ENCODE peak calls at places on chromosome 20, in six cellular contexts. L is AG10803, G is GM12865, E is H1, U is fibroblast of the aortic adventitia, Y is cardiac muscle cell. R is an unnamed sample.

GRCh38 chr20:33687370-33687915 is 1.3 kb upstream of the E2F1 start:
- DNase-seq in L (no peak), G (no peak), E (no peak), U (peak), Y (peak), R (peak)

GRCh38 chr20:36544134-36545018 is 3.1 kb downstream of the MYL9 start:
- DNase-seq in L (peak), G (no peak), E (no peak), U (peak), Y (peak), R (peak)

GRCh38 chr20:7147220-7147601 is 379.7 kb downstream of the BMP2 start:
- DNase-seq in L (no peak), G (no peak), E (no peak), U (no peak), Y (no peak), R (no peak)

GRCh38 chr20:37980876-37981275 is 52.4 kb downstream of the TTI1 start:
- DNase-seq in L (no peak), G (no peak), E (no peak), U (no peak), Y (no peak), R (no peak)

GRCh38 chr20:62066339-62066982 is 780 bp upstream of the TAF4 start:
- DNase-seq in L (peak), G (peak), E (peak), U (peak), Y (peak), R (no peak)

GRCh38 chr20:5657190-5657872 is 92.9 kb upstream of the SHLD1 start:
- DNase-seq in L (peak), G (no peak), E (no peak), U (peak), Y (peak), R (peak)

GRCh38 chr20:665276-665675 is 10.3 kb downstream of the SCRT2 start:
- DNase-seq in L (no peak), G (no peak), E (no peak), U (no peak), Y (no peak), R (no peak)

GRCh38 chr20:39066464-39066863 is 104.3 kb downstream of the DHX35 start:
- DNase-seq in L (no peak), G (no peak), E (peak), U (no peak), Y (no peak), R (no peak)

GRCh38 chr20:51384854-51385253 is 157.7 kb downstream of the NFATC2 start:
- DNase-seq in L (no peak), G (no peak), E (no peak), U (no peak), Y (no peak), R (no peak)

GRCh38 chr20:36881888-36882287 is 6.0 kb downstream of the TLDC2 start:
- DNase-seq in L (no peak), G (no peak), E (no peak), U (no peak), Y (no peak), R (peak)

GRCh38 chr20:11852801-11853200 is 64.9 kb upstream of the BTBD3 start:
- DNase-seq in L (peak), G (no peak), E (no peak), U (peak), Y (peak), R (peak)

GRCh38 chr20:610130-611046 is at the start of gene TCF15:
- DNase-seq in L (no peak), G (no peak), E (no peak), U (no peak), Y (peak), R (peak)

GRCh38 chr20:14562976-14563375 is 225.6 kb upstream of the FLRT3 start:
- DNase-seq in L (no peak), G (no peak), E (no peak), U (no peak), Y (no peak), R (no peak)

GRCh38 chr20:45405566-45406259 is 2.4 kb upstream of the DBNDD2 start:
- DNase-seq in L (no peak), G (no peak), E (no peak), U (peak), Y (no peak), R (no peak)

GRCh38 chr20:19026901-19027644 is 185.4 kb upstream of the SLC24A3 start:
- DNase-seq in L (no peak), G (no peak), E (no peak), U (no peak), Y (no peak), R (no peak)

GRCh38 chr20:33933469-33933909 is 60.2 kb upstream of the RALY start:
- DNase-seq in L (peak), G (peak), E (peak), U (peak), Y (peak), R (peak)

GRCh38 chr20:45358282-45359068 is 4.5 kb upstream of the SYS1 start:
- DNase-seq in L (peak), G (no peak), E (no peak), U (peak), Y (peak), R (peak)

GRCh38 chr20:56433880-56434255 is 21.8 kb downstream of the CASS4 start:
- DNase-seq in L (peak), G (no peak), E (no peak), U (peak), Y (peak), R (peak)

GRCh38 chr20:51768759-51769517 is 748 bp upstream of the ATP9A start:
- DNase-seq in L (no peak), G (no peak), E (no peak), U (no peak), Y (peak), R (no peak)

GRCh38 chr20:5658897-5659296 is 91.3 kb upstream of the SHLD1 start:
- DNase-seq in L (peak), G (peak), E (no peak), U (peak), Y (peak), R (peak)

GRCh38 chr20:3084283-3084985 is at the start of gene AVP:
- DNase-seq in L (no peak), G (no peak), E (no peak), U (no peak), Y (no peak), R (no peak)

GRCh38 chr20:47950557-47951283 is 165.4 kb upstream of the SULF2 start:
- DNase-seq in L (no peak), G (no peak), E (no peak), U (no peak), Y (no peak), R (peak)

DNA sequence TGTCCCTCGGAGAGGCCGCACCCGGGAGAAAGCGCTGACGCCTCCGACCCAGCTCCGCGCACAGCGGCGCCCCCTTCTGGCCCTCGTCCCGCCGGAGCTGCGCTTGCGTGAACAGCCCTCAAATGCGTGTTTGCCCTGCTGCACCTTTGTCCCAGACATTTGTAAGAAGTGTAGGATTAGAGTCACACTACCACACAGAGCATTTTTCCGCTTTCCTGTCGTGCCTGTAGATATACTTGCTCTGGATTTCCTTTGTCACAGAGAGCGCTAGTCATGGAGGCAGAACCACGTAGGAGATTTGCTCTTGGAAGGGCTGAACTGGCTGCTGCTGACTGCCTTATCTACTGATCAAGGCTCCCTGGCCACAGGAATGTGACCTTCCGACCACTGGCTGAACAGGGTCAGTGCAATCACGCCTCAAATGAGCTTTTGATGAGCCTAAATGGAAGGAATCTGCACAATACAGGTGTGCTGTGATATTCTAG is 62.3 kb downstream of the PAX1 start:
- DNase-seq in L (no peak), G (no peak), E (peak), U (no peak), Y (no peak), R (no peak)
- TF ChIP-seq CTCF in L (no peak), G (peak), E (peak), U (no peak), Y (no peak), R (peak)

DNA sequence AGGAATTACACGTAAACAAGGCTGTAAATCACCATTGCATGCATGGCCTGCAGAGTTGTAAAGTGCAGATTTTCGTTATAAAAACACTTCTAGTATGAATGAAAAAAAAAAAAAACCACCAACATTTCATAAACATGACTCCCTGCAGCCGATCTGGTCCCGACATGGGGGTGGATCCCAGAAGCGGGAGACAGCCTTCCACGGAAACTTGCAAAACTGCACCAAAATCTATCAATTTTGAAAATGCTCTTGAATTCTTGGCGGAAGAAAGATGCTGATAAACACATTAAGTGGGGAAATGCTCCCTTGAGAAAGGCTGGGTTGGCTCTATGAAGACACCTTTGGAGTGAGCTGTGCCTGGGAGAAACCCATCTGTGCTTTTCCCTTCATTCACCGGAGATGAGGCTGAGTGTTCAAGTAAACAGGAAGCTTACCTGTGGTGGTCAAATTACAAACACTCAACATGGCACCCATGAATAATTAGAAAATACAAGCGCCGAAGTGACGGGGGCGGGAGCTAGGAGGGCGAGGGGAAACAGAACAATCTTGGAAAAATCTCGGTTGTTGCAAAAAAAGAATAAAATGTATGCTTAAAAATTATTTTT is 847 bp upstream of the ANKRD60 start:
- DNase-seq in L (no peak), G (no peak), E (no peak), U (no peak), Y (peak), R (no peak)
- H3K4me3 ChIP-seq in L (no peak), G (no peak), E (peak), U (no peak), Y (peak), R (no peak)

DNA sequence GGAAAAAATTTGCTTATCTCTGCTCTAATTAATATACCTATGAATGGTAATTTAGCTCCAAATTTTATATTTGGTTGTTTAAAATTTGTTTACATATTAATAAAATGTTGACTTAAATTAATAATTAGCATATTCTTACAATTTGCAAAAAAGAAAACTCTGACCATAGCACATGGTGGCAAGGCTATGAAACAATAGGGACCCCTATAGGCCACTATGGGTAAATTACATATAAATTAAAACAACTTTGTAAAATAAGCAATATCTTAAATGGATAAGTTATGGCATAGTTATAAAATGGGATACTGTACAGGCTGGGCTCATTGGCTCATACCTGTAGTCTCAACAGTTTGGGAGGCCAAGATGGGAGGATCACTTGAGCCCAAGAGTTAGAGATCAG is 76.0 kb downstream of the MKKS start:
- DNase-seq in L (no peak), G (no peak), E (no peak), U (peak), Y (peak), R (peak)
- TF ChIP-seq CTCF in L (peak), G (peak), E (peak), U (peak), Y (peak), R (peak)

DNA sequence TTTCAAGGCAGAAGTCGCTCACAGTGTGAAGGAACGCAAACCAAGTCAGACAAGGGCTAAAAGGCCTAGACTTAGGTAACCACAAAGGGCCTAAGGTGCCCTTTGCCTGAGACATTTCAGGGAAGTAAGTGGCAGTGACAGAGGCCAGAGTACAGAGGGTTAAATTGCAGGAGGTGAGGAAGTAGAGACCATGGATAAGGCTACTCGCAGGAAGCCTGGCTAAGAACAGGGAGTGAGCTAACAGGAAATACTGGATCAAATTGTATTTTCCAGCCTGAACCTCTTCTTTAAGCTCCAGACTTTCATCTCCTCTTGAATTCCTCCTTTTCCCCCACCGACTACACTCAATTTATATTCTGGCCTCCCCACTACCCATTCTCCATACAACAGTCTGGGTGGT is 16.6 kb downstream of the ZHX3 start:
- DNase-seq in L (no peak), G (no peak), E (no peak), U (no peak), Y (no peak), R (no peak)
- H3K4me3 ChIP-seq in L (no peak), G (no peak), E (no peak), U (no peak), Y (no peak), R (no peak)

GRCh38 chr20:23255106-23255505 is 95.5 kb upstream of the NXT1 start:
- DNase-seq in L (no peak), G (no peak), E (no peak), U (no peak), Y (no peak), R (no peak)
- TF ChIP-seq CTCF in L (no peak), G (no peak), E (no peak), U (no peak), Y (no peak), R (no peak)

GRCh38 chr20:61055130-61055529 is 196.9 kb upstream of the CDH4 start:
- DNase-seq in L (no peak), G (no peak), E (no peak), U (no peak), Y (no peak), R (no peak)
- H3K4me3 ChIP-seq in L (no peak), G (no peak), E (no peak), U (no peak), Y (no peak), R (no peak)

DNA sequence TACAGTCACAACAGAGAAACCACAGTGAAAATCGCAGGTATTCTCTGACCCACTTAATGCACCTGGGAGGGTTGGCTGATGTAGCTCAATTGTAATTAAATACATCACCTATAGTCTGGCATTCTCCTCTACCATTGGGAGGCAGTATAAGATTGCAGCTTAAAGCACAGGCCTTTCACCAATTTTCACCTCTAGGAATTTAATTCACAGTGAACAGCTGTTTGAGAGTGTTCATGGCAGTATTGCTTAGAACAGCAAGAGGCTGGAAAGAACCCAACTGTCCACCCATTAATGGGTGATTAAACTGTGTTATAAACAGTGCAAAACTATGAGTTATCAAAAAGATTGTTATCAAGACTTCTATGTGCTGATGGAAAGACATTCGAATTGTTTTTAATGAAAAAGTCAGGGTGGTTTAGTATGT is 2.0 kb downstream of the EDEM2 start:
- DNase-seq in L (peak), G (peak), E (no peak), U (peak), Y (peak), R (peak)
- TF ChIP-seq CTCF in L (peak), G (peak), E (peak), U (peak), Y (peak), R (peak)

DNA sequence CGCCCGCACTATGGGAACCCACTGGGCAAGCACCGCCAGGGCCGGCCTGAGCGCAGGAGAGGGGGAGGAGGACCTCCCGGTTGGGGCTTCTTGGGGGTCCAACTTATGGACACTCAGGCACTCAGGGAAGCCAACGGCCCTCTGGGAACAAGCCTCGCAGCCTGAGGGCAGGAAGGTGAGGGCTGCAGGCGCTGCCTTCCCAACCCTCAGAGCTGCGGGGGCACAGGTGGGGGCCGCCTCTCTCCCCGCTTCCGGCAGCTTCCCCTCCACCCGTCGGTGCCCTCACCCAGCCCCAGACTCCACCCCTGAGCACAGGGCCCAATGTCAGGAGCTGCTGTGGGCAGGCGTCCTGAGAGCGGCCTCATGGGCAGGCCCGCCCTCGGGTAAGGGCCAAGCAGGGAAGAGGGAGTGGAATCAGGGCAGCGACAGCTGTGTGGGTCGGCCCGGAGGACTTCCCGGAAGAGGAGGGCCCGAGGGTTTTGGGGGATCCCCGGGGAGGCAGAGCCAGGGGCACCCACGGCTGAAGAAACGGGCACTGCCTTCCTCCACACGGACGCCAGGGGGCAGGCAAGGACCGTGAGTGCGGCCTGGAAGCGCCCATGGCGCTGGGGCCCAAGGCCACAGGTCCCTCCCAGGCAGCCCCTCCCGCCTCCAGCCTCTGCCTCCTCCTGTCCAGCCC is 488 bp upstream of the PTK6 start:
- DNase-seq in L (peak), G (peak), E (peak), U (peak), Y (peak), R (peak)
- H3K4me3 ChIP-seq in L (peak), G (peak), E (peak), U (peak), Y (no peak), R (peak)

R was measured in fibroblast of mammary gland.